ENCODE peak calls at places on chromosomes 1 and 21, in seven cellular contexts. N is IMR-90, Z is adrenal gland, F is body of pancreas, E is transverse colon, R is A549, L is sigmoid colon. D is an unnamed sample.

GRCh38 chr1:2240251-2241156 is 12.4 kb downstream of the SKI start:
- DNase-seq in N (peak; percentile 29), Z (peak; percentile 69), F (peak; percentile 80), E (peak; percentile 69), L (peak; percentile 90), R (no peak), D (peak; percentile 60)

GRCh38 chr1:209412036-209412435 is 171.5 kb upstream of the CAMK1G start:
- DNase-seq in L (no peak), E (no peak), Z (no peak), R (no peak), F (no peak), N (peak; percentile 41), D (no peak)

GRCh38 chr1:160550572-160551034 is 27.5 kb upstream of the SLAMF6 start:
- DNase-seq in Z (no peak), N (no peak), R (no peak), F (peak; percentile 20), E (no peak), L (no peak), D (no peak)

GRCh38 chr21:30227633-30228404 is 11.9 kb upstream of the CLDN8 start:
- DNase-seq in F (peak; percentile 26), Z (peak; percentile 50), L (no peak), E (no peak), R (no peak), N (peak; percentile 5), D (no peak)

GRCh38 chr1:159000627-159001026 is 9.1 kb upstream of the IFI16 start:
- DNase-seq in L (peak; percentile 95), Z (peak; percentile 84), E (peak; percentile 72), F (peak; percentile 65), N (peak; percentile 94), R (no peak), D (peak; percentile 95)

GRCh38 chr1:15153184-15153841 is at the start of gene TMEM51:
- DNase-seq in F (peak; percentile 91), E (peak; percentile 87), L (peak; percentile 86), N (peak; percentile 64), R (peak; percentile 46), Z (peak; percentile 85), D (no peak)

GRCh38 chr1:221429262-221429661 is 312.6 kb downstream of the DUSP10 start:
- DNase-seq in R (no peak), F (no peak), L (no peak), E (no peak), N (peak; percentile 63), Z (no peak), D (no peak)

GRCh38 chr21:45163413-45164123 is 89.2 kb downstream of the ADARB1 start:
- DNase-seq in E (no peak), L (peak; percentile 52), F (no peak), R (no peak), Z (no peak), N (no peak), D (no peak)

GRCh38 chr1:4745560-4745959 is 91.2 kb downstream of the AJAP1 start:
- DNase-seq in Z (no peak), E (no peak), R (no peak), L (no peak), F (no peak), N (no peak), D (no peak)

GRCh38 chr1:2208309-2209239 is 14.0 kb upstream of the FAAP20 start:
- DNase-seq in F (peak; percentile 93), L (peak; percentile 83), E (peak; percentile 62), R (peak; percentile 74), Z (peak; percentile 38), N (peak; percentile 88), D (peak; percentile 72)

GRCh38 chr1:193951989-193952388 is 765.6 kb upstream of the B3GALT2 start:
- DNase-seq in E (no peak), Z (no peak), F (no peak), L (no peak), N (peak; percentile 1), R (no peak), D (no peak)

GRCh38 chr1:15418811-15419515 is 9.3 kb downstream of the EFHD2 start:
- DNase-seq in E (no peak), Z (no peak), F (peak; percentile 80), R (no peak), L (no peak), N (no peak), D (no peak)

DNA sequence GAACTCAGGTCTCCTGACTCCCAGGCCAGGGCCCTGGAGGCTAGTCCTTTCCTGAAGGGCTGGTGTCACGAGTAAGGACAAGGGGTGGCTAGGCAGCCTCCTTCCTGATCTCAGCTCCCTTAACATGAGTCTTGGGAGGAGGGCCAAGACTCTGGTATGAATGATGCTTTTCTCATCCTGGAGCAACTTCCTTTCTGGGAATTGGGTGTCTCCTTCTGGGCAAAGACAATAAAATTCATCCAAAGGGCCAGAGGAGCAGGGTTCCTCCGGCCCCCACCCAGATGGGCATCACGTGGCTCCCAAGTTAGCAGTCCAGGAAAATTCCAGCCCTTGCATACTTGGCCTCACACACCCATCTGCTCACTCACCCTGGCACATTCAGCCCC is at the start of gene FAM167B:
- DNase-seq in N (peak; percentile 71), E (peak; percentile 12), F (no peak), R (no peak), L (peak; percentile 77), Z (no peak), D (no peak)
- H3K27ac ChIP-seq in N (peak within 1 kb of the TSS; percentile 54), E (peak within 1 kb of the TSS; percentile 65), F (no peak within 1 kb of the TSS), R (peak within 1 kb of the TSS; percentile 30), L (peak within 1 kb of the TSS; percentile 48), Z (peak within 1 kb of the TSS; percentile 89), D (peak within 1 kb of the TSS; percentile 56)

GRCh38 chr1:99645699-99646531 is at the start of gene PALMD:
- DNase-seq in L (no peak), Z (peak; percentile 51), E (peak; percentile 8), F (peak; percentile 22), N (peak; percentile 15), R (peak; percentile 3), D (no peak)
- TF ChIP-seq POLR2A in L (no peak), Z (no peak), E (no peak), F (peak; percentile 3), N (no peak), R (no peak), D (peak; percentile 13)

DNA sequence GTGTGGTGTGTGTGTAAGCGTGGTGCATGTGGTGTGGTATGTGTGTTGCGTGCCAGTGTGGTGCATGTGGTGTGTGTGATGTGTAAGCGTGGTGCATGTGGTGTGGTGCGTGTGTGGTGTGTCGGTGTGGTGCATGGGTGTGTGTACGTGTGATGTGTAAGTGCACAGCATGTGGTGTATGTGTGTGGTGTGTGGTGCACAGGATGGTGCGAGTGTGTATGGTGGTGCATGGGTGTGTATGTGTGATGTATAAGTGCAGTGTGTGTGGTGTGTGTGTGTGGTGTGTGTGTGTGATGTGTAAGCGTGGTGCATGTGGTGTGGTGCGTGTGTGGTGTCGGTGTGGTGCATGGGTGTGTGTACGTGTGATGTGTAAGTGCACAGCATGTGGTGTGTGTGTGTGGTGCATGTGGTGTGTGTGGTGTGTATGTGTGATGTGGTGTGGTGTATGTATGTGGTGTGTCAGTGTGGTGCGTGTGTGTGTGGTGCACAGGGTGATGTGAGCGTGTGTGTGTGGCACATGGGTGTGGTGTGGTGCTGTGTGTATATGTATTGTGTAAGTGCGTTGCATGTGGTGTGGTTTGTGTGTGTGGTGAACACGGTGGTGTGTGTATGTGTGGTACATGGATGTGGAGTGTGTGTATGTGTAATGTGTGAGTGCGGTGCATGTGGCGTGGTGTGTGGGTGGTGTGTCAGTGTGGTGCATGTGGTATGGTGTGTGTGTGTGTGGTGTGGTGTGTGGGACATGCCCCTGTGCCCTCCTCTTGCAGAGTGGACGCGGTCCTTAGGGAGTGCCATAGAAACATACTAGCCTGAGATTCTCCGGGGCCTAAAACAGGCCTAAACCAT is 1.1 kb upstream of the C2CD2 start:
- DNase-seq in Z (no peak), E (no peak), N (no peak), R (no peak), F (no peak), L (no peak), D (no peak)
- H3K27ac ChIP-seq in Z (peak overlapping the region; percentile 97), E (no peak overlapping the region), N (no peak overlapping the region), R (peak overlapping the region; percentile 96), F (peak overlapping the region; percentile 25), L (peak overlapping the region; percentile 81), D (no peak overlapping the region)

GRCh38 chr1:156230102-156230501 is 11.9 kb upstream of the BGLAP start:
- DNase-seq in N (no peak), F (no peak), R (no peak), L (no peak), Z (no peak), E (no peak), D (no peak)

GRCh38 chr1:156233421-156234127 is 8.4 kb upstream of the BGLAP start:
- DNase-seq in F (no peak), N (peak; percentile 88), L (no peak), E (no peak), Z (no peak), R (no peak), D (no peak)

GRCh38 chr1:156228501-156228900 is 13.5 kb upstream of the BGLAP start:
- DNase-seq in N (no peak), F (no peak), Z (no peak), E (no peak), R (no peak), L (no peak), D (no peak)

GRCh38 chr1:156236164-156236563 is 5.8 kb upstream of the BGLAP start:
- DNase-seq in R (no peak), N (no peak), F (no peak), E (no peak), Z (no peak), L (no peak), D (no peak)

GRCh38 chr1:156232222-156232621 is 9.8 kb upstream of the BGLAP start:
- DNase-seq in Z (no peak), N (no peak), E (no peak), F (no peak), R (no peak), L (no peak), D (no peak)
- TF ChIP-seq POLR2A in Z (no peak), N (no peak), E (no peak), F (no peak), R (no peak), L (no peak), D (no peak)

DNA sequence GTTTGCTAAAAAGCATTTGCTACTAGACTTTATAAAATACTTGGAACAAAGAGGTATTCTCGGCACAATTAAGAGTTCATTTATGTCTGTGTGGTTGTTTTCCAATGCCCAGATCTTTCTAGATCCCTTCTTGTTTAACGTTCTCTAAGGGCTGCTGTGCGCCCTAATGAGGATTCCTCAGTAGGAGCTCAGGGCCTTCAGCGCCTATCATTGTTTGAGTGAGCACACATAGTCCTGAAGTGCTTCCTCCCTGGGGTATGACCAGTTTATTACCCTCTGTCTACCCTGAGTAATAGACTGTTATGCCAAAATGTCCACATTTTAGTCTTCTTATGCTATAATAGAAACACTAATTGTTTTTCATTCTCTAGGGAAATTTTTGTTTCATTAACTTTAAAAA is 69.8 kb upstream of the KIAA1614 start:
- DNase-seq in F (no peak), L (no peak), E (no peak), R (no peak), N (peak; percentile 19), Z (no peak), D (no peak)
- H3K27ac ChIP-seq in F (no peak overlapping the region), L (no peak overlapping the region), E (no peak overlapping the region), R (no peak overlapping the region), N (no peak overlapping the region), Z (no peak overlapping the region), D (no peak overlapping the region)